ENCODE peak calls at places on chromosomes 11 and 22, in five cellular contexts. One of them, this sample, is unnamed.

GRCh38 chr22:44025171-44026065 is 1.3 kb downstream of the PARVB start:
- DNase-seq in NCI-H345: no peak
- DNase-seq in A673: no peak
- DNase-seq in fibroblast of the aortic adventitia: no peak
- DNase-seq in activated CD8-positive, alpha-beta T cell treated with anti-CD3 and anti-CD28 coated beads for 36 hours: peak; percentile 32
- DNase-seq in this sample: no peak

GRCh38 chr11:58592760-58593472 is 14.1 kb downstream of the ZFP91 start:
- DNase-seq in NCI-H345: peak; percentile 8
- DNase-seq in A673: no peak
- DNase-seq in fibroblast of the aortic adventitia: no peak
- DNase-seq in activated CD8-positive, alpha-beta T cell treated with anti-CD3 and anti-CD28 coated beads for 36 hours: peak; percentile 67
- DNase-seq in this sample: no peak

GRCh38 chr22:44196241-44196640 is 15.5 kb downstream of the PARVG start:
- DNase-seq in NCI-H345: no peak
- DNase-seq in A673: no peak
- DNase-seq in fibroblast of the aortic adventitia: no peak
- DNase-seq in activated CD8-positive, alpha-beta T cell treated with anti-CD3 and anti-CD28 coated beads for 36 hours: no peak
- DNase-seq in this sample: no peak

GRCh38 chr11:15969701-15970329 is 386.5 kb downstream of the SOX6 start:
- DNase-seq in NCI-H345: no peak
- DNase-seq in A673: no peak
- DNase-seq in fibroblast of the aortic adventitia: peak; percentile 92
- DNase-seq in activated CD8-positive, alpha-beta T cell treated with anti-CD3 and anti-CD28 coated beads for 36 hours: no peak
- DNase-seq in this sample: no peak

GRCh38 chr11:63762662-63763505 is 5.7 kb downstream of the ZFTA start:
- DNase-seq in NCI-H345: no peak
- DNase-seq in A673: peak; percentile 80
- DNase-seq in fibroblast of the aortic adventitia: peak; percentile 32
- DNase-seq in activated CD8-positive, alpha-beta T cell treated with anti-CD3 and anti-CD28 coated beads for 36 hours: no peak
- DNase-seq in this sample: no peak

GRCh38 chr11:113260096-113260425 is 54.3 kb upstream of the TTC12 start:
- DNase-seq in NCI-H345: no peak
- DNase-seq in A673: no peak
- DNase-seq in fibroblast of the aortic adventitia: no peak
- DNase-seq in activated CD8-positive, alpha-beta T cell treated with anti-CD3 and anti-CD28 coated beads for 36 hours: no peak
- DNase-seq in this sample: no peak

GRCh38 chr11:66328036-66328306 is 8.3 kb downstream of the RIN1 start:
- DNase-seq in NCI-H345: no peak
- DNase-seq in A673: no peak
- DNase-seq in fibroblast of the aortic adventitia: no peak
- DNase-seq in activated CD8-positive, alpha-beta T cell treated with anti-CD3 and anti-CD28 coated beads for 36 hours: peak; percentile 60
- DNase-seq in this sample: no peak

GRCh38 chr11:2142300-2142759 is 3.1 kb upstream of the IGF2 start:
- DNase-seq in NCI-H345: no peak
- DNase-seq in A673: no peak
- DNase-seq in fibroblast of the aortic adventitia: peak; percentile 47
- DNase-seq in activated CD8-positive, alpha-beta T cell treated with anti-CD3 and anti-CD28 coated beads for 36 hours: no peak
- DNase-seq in this sample: no peak

GRCh38 chr11:64372802-64373597 is 14.0 kb downstream of the RPS6KA4 start:
- DNase-seq in NCI-H345: peak; percentile 20
- DNase-seq in A673: peak; percentile 97
- DNase-seq in fibroblast of the aortic adventitia: no peak
- DNase-seq in activated CD8-positive, alpha-beta T cell treated with anti-CD3 and anti-CD28 coated beads for 36 hours: no peak
- DNase-seq in this sample: no peak

GRCh38 chr11:65185869-65186341 is 4.2 kb downstream of the CAPN1 start:
- DNase-seq in NCI-H345: no peak
- DNase-seq in A673: no peak
- DNase-seq in fibroblast of the aortic adventitia: no peak
- DNase-seq in activated CD8-positive, alpha-beta T cell treated with anti-CD3 and anti-CD28 coated beads for 36 hours: no peak
- DNase-seq in this sample: no peak

This sample was measured in T-helper 22 cell.